ENCODE peak calls at places on chromosomes 16 and 17, in four cellular contexts. Q, U, S and Z are unnamed samples.

GRCh38 chr16:72172105-72173034 is at the start of gene PMFBP1:
- DNase-seq in S (peak; percentile 87), Q (peak; percentile 46), U (peak; percentile 77), Z (peak; percentile 100)

GRCh38 chr17:13002761-13003453 is 14.9 kb downstream of the ELAC2 start:
- DNase-seq in S (peak; percentile 69), Q (peak; percentile 62), U (peak; percentile 89), Z (peak; percentile 26)

GRCh38 chr17:60817187-60817586 is 139.5 kb downstream of the BCAS3 start:
- DNase-seq in U (peak; percentile 71), Q (no peak), S (no peak), Z (peak; percentile 86)

GRCh38 chr17:13140750-13141149 is 122.9 kb upstream of the ELAC2 start:
- DNase-seq in S (no peak), Q (no peak), U (peak; percentile 8), Z (no peak)

GRCh38 chr16:17358350-17358749 is 112.4 kb downstream of the XYLT1 start:
- DNase-seq in S (no peak), Q (no peak), U (no peak), Z (no peak)

GRCh38 chr16:3819741-3820724 is 60.5 kb downstream of the CREBBP start:
- DNase-seq in S (no peak), Q (no peak), U (peak; percentile 95), Z (no peak)

GRCh38 chr17:3972931-3973330 is 8.7 kb upstream of the ATP2A3 start:
- DNase-seq in U (no peak), S (no peak), Q (no peak), Z (no peak)

GRCh38 chr17:3659541-3660111 is 8.8 kb downstream of the TAX1BP3 start:
- DNase-seq in U (peak; percentile 93), S (no peak), Q (peak; percentile 66), Z (no peak)

GRCh38 chr16:75789237-75789636 is 62.9 kb upstream of the CPHXL start:
- DNase-seq in U (peak; percentile 65), S (peak; percentile 68), Q (no peak), Z (peak; percentile 41)

GRCh38 chr17:54944796-54945195 is 23.7 kb downstream of the COX11 start:
- DNase-seq in U (peak; percentile 55), S (peak; percentile 26), Q (no peak), Z (no peak)

GRCh38 chr17:32596666-32597065 is 109.9 kb downstream of the CDK5R1 start:
- DNase-seq in S (no peak), Q (no peak), U (peak; percentile 10), Z (no peak)

GRCh38 chr16:70604407-70605283 is 41.7 kb upstream of the IL34 start:
- DNase-seq in Q (no peak), U (no peak), S (no peak), Z (no peak)

GRCh38 chr17:21001813-21002221 is 41.0 kb downstream of the USP22 start:
- DNase-seq in U (no peak), S (no peak), Q (no peak), Z (no peak)

GRCh38 chr17:68455756-68456528 is 1.4 kb downstream of the WIPI1 start:
- DNase-seq in U (peak; percentile 62), S (no peak), Q (no peak), Z (peak; percentile 93)

GRCh38 chr17:17236295-17237025 is 508 bp downstream of the FLCN start:
- DNase-seq in S (peak; percentile 23), Q (no peak), U (peak; percentile 46), Z (no peak)

GRCh38 chr16:67223992-67224391 is 2.9 kb upstream of the TMEM208 start:
- DNase-seq in S (no peak), U (no peak), Q (no peak), Z (no peak)